ENCODE peak calls at places on chromosomes 6 and 20, in nine cellular contexts. One of them, this sample, is unnamed.

GRCh38 chr6:103677290-103677689 is 1182.4 kb downstream of the HACE1 start:
- DNase-seq in Panc1: no peak
- DNase-seq in SK-N-SH: no peak
- DNase-seq in heart right ventricle: no peak
- DNase-seq in astrocyte: no peak
- DNase-seq in cardiac muscle cell: no peak
- DNase-seq in thoracic aorta: no peak
- DNase-seq in brain microvascular endothelial cell: no peak
- DNase-seq in kidney: no peak
- DNase-seq in this sample: no peak

GRCh38 chr6:17725083-17725482 is 18.4 kb upstream of the NUP153 start:
- DNase-seq in Panc1: no peak
- DNase-seq in SK-N-SH: peak; percentile 71
- DNase-seq in heart right ventricle: peak; percentile 52
- DNase-seq in astrocyte: peak; percentile 44
- DNase-seq in cardiac muscle cell: peak; percentile 89
- DNase-seq in thoracic aorta: no peak
- DNase-seq in brain microvascular endothelial cell: peak; percentile 27
- DNase-seq in kidney: peak; percentile 78
- DNase-seq in this sample: peak; percentile 28

GRCh38 chr20:8527998-8528397 is 395.9 kb downstream of the PLCB1 start:
- DNase-seq in Panc1: no peak
- DNase-seq in SK-N-SH: no peak
- DNase-seq in heart right ventricle: no peak
- DNase-seq in astrocyte: peak; percentile 85
- DNase-seq in cardiac muscle cell: peak; percentile 82
- DNase-seq in thoracic aorta: no peak
- DNase-seq in brain microvascular endothelial cell: peak; percentile 75
- DNase-seq in kidney: no peak
- DNase-seq in this sample: no peak

GRCh38 chr20:50313223-50313820 is 122.7 kb downstream of the CEBPB start:
- DNase-seq in Panc1: no peak
- DNase-seq in SK-N-SH: no peak
- DNase-seq in heart right ventricle: no peak
- DNase-seq in astrocyte: no peak
- DNase-seq in cardiac muscle cell: no peak
- DNase-seq in thoracic aorta: no peak
- DNase-seq in brain microvascular endothelial cell: peak; percentile 55
- DNase-seq in kidney: no peak
- DNase-seq in this sample: no peak

GRCh38 chr6:32622545-32623401 is 14.4 kb upstream of the HLA-DQA1 start:
- DNase-seq in Panc1: no peak
- DNase-seq in SK-N-SH: peak; percentile 2
- DNase-seq in heart right ventricle: peak; percentile 22
- DNase-seq in astrocyte: peak; percentile 1
- DNase-seq in cardiac muscle cell: peak; percentile 55
- DNase-seq in thoracic aorta: no peak
- DNase-seq in brain microvascular endothelial cell: no peak
- DNase-seq in kidney: no peak
- DNase-seq in this sample: no peak

GRCh38 chr6:160327981-160328380 is 20.2 kb upstream of the SLC22A3 start:
- DNase-seq in Panc1: no peak
- DNase-seq in SK-N-SH: no peak
- DNase-seq in heart right ventricle: no peak
- DNase-seq in astrocyte: no peak
- DNase-seq in cardiac muscle cell: no peak
- DNase-seq in thoracic aorta: no peak
- DNase-seq in brain microvascular endothelial cell: no peak
- DNase-seq in kidney: no peak
- DNase-seq in this sample: no peak

GRCh38 chr6:27414300-27414699 is 25.7 kb downstream of the ZNF391 start:
- DNase-seq in Panc1: no peak
- DNase-seq in SK-N-SH: no peak
- DNase-seq in heart right ventricle: no peak
- DNase-seq in astrocyte: no peak
- DNase-seq in cardiac muscle cell: no peak
- DNase-seq in thoracic aorta: no peak
- DNase-seq in brain microvascular endothelial cell: no peak
- DNase-seq in kidney: no peak
- DNase-seq in this sample: no peak

GRCh38 chr20:40189621-40190020 is 499.4 kb downstream of the MAFB start:
- DNase-seq in Panc1: no peak
- DNase-seq in SK-N-SH: no peak
- DNase-seq in heart right ventricle: no peak
- DNase-seq in astrocyte: no peak
- DNase-seq in cardiac muscle cell: peak; percentile 1
- DNase-seq in thoracic aorta: no peak
- DNase-seq in brain microvascular endothelial cell: no peak
- DNase-seq in kidney: no peak
- DNase-seq in this sample: no peak

GRCh38 chr6:1482381-1483166 is 93.2 kb downstream of the FOXF2 start:
- DNase-seq in Panc1: no peak
- DNase-seq in SK-N-SH: no peak
- DNase-seq in heart right ventricle: no peak
- DNase-seq in astrocyte: no peak
- DNase-seq in cardiac muscle cell: no peak
- DNase-seq in thoracic aorta: no peak
- DNase-seq in brain microvascular endothelial cell: no peak
- DNase-seq in kidney: no peak
- DNase-seq in this sample: no peak

GRCh38 chr6:19805146-19805515 is 32.0 kb upstream of the ID4 start:
- DNase-seq in Panc1: no peak
- DNase-seq in SK-N-SH: no peak
- DNase-seq in heart right ventricle: no peak
- DNase-seq in astrocyte: peak; percentile 19
- DNase-seq in cardiac muscle cell: no peak
- DNase-seq in thoracic aorta: no peak
- DNase-seq in brain microvascular endothelial cell: peak; percentile 7
- DNase-seq in kidney: no peak
- DNase-seq in this sample: no peak

GRCh38 chr6:127566671-127567070 is 10.3 kb upstream of the C6orf58 start:
- DNase-seq in Panc1: no peak
- DNase-seq in SK-N-SH: no peak
- DNase-seq in heart right ventricle: no peak
- DNase-seq in astrocyte: peak; percentile 83
- DNase-seq in cardiac muscle cell: no peak
- DNase-seq in thoracic aorta: no peak
- DNase-seq in brain microvascular endothelial cell: no peak
- DNase-seq in kidney: no peak
- DNase-seq in this sample: no peak

GRCh38 chr6:80282913-80283554 is 176.6 kb downstream of the BCKDHB start:
- DNase-seq in Panc1: no peak
- DNase-seq in SK-N-SH: no peak
- DNase-seq in heart right ventricle: no peak
- DNase-seq in astrocyte: no peak
- DNase-seq in cardiac muscle cell: no peak
- DNase-seq in thoracic aorta: no peak
- DNase-seq in brain microvascular endothelial cell: no peak
- DNase-seq in kidney: no peak
- DNase-seq in this sample: no peak

GRCh38 chr20:46572181-46572580 is 21.7 kb upstream of the OCSTAMP start:
- DNase-seq in Panc1: no peak
- DNase-seq in SK-N-SH: peak; percentile 73
- DNase-seq in heart right ventricle: peak; percentile 66
- DNase-seq in astrocyte: no peak
- DNase-seq in cardiac muscle cell: peak; percentile 24
- DNase-seq in thoracic aorta: no peak
- DNase-seq in brain microvascular endothelial cell: no peak
- DNase-seq in kidney: no peak
- DNase-seq in this sample: no peak

GRCh38 chr20:1880529-1881239 is 14.5 kb upstream of the SIRPA start:
- DNase-seq in Panc1: no peak
- DNase-seq in SK-N-SH: no peak
- DNase-seq in heart right ventricle: no peak
- DNase-seq in astrocyte: no peak
- DNase-seq in cardiac muscle cell: no peak
- DNase-seq in thoracic aorta: no peak
- DNase-seq in brain microvascular endothelial cell: no peak
- DNase-seq in kidney: no peak
- DNase-seq in this sample: no peak

GRCh38 chr6:4950076-4950475 is 53.8 kb downstream of the RPP40 start:
- DNase-seq in Panc1: no peak
- DNase-seq in SK-N-SH: no peak
- DNase-seq in heart right ventricle: no peak
- DNase-seq in astrocyte: no peak
- DNase-seq in cardiac muscle cell: no peak
- DNase-seq in thoracic aorta: no peak
- DNase-seq in brain microvascular endothelial cell: no peak
- DNase-seq in kidney: no peak
- DNase-seq in this sample: no peak

GRCh38 chr6:27684264-27685211 is 211.6 kb upstream of the ZNF184 start:
- DNase-seq in Panc1: peak; percentile 98
- DNase-seq in SK-N-SH: peak; percentile 64
- DNase-seq in heart right ventricle: no peak
- DNase-seq in astrocyte: peak; percentile 88
- DNase-seq in cardiac muscle cell: peak; percentile 84
- DNase-seq in thoracic aorta: no peak
- DNase-seq in brain microvascular endothelial cell: peak; percentile 94
- DNase-seq in kidney: no peak
- DNase-seq in this sample: no peak

GRCh38 chr6:141483561-141484061 is 649.1 kb upstream of the GJE1 start:
- DNase-seq in Panc1: peak; percentile 65
- DNase-seq in SK-N-SH: no peak
- DNase-seq in heart right ventricle: no peak
- DNase-seq in astrocyte: peak; percentile 95
- DNase-seq in cardiac muscle cell: peak; percentile 94
- DNase-seq in thoracic aorta: no peak
- DNase-seq in brain microvascular endothelial cell: peak; percentile 94
- DNase-seq in kidney: no peak
- DNase-seq in this sample: no peak

GRCh38 chr6:56949261-56949660 is 5.6 kb upstream of the BEND6 start:
- DNase-seq in Panc1: no peak
- DNase-seq in SK-N-SH: no peak
- DNase-seq in heart right ventricle: no peak
- DNase-seq in astrocyte: no peak
- DNase-seq in cardiac muscle cell: peak; percentile 38
- DNase-seq in thoracic aorta: no peak
- DNase-seq in brain microvascular endothelial cell: peak; percentile 38
- DNase-seq in kidney: no peak
- DNase-seq in this sample: no peak

GRCh38 chr6:89034586-89035251 is 45.8 kb upstream of the PNRC1 start:
- DNase-seq in Panc1: no peak
- DNase-seq in SK-N-SH: no peak
- DNase-seq in heart right ventricle: no peak
- DNase-seq in astrocyte: peak; percentile 62
- DNase-seq in cardiac muscle cell: peak; percentile 97
- DNase-seq in thoracic aorta: peak; percentile 16
- DNase-seq in brain microvascular endothelial cell: no peak
- DNase-seq in kidney: no peak
- DNase-seq in this sample: peak; percentile 63
- H3K27ac ChIP-seq in Panc1: no peak overlapping the region
- H3K27ac ChIP-seq in SK-N-SH: peak overlapping the region; percentile 51
- H3K27ac ChIP-seq in heart right ventricle: peak overlapping the region; percentile 82
- H3K27ac ChIP-seq in astrocyte: peak overlapping the region; percentile 68
- H3K27ac ChIP-seq in cardiac muscle cell: peak overlapping the region; percentile 82
- H3K27ac ChIP-seq in thoracic aorta: peak overlapping the region; percentile 90
- H3K27ac ChIP-seq in brain microvascular endothelial cell: peak overlapping the region; percentile 38
- H3K27ac ChIP-seq in kidney: peak overlapping the region; percentile 91
- H3K27ac ChIP-seq in this sample: peak overlapping the region; percentile 70

DNA sequence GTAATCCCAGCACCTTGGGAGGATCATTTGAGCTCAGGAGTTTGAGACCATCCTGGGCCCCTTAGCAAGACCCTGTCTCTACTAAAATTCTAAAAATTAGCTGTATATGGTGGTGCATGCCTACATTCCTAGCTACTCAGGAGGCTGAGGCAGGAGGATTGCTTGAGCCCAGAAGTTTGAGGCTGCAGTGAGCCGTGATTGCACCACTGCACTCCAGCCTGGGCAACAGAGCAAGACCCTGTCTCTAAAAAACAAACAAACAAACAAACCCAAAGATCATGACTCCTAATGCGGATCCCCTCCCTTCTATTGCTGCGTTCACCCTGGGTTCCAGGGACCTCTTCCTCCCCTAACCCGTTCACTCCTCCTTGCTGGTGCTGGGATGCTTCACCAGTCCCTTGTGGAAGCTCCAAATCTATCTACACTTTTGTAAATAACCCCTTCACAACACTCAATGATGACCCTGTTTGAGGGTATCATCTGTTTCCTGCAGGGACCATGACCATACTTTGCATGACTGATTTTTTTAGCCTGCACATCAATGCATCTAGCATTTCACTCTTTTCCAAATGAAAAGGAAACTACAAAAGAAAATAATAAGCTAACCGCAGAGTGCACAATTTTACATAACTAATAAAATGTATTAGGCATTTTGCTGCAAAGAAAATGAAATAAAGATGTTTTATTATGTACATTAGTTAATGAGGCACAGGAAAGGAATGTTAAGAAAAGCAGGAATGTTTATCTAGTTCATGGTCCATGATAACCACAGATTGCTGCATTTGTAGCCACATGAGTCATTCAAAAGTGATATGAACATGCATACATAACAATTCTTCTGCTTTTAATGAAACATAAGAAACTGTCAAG is 30.5 kb upstream of the IPCEF1 start:
- DNase-seq in Panc1: no peak
- DNase-seq in SK-N-SH: no peak
- DNase-seq in heart right ventricle: no peak
- DNase-seq in astrocyte: peak; percentile 92
- DNase-seq in cardiac muscle cell: peak; percentile 88
- DNase-seq in thoracic aorta: no peak
- DNase-seq in brain microvascular endothelial cell: peak; percentile 82
- DNase-seq in kidney: no peak
- DNase-seq in this sample: no peak
- H3K27ac ChIP-seq in Panc1: peak overlapping the region; percentile 52
- H3K27ac ChIP-seq in SK-N-SH: peak overlapping the region; percentile 55
- H3K27ac ChIP-seq in heart right ventricle: no peak overlapping the region
- H3K27ac ChIP-seq in astrocyte: no peak overlapping the region
- H3K27ac ChIP-seq in cardiac muscle cell: no peak overlapping the region
- H3K27ac ChIP-seq in thoracic aorta: no peak overlapping the region
- H3K27ac ChIP-seq in brain microvascular endothelial cell: peak overlapping the region; percentile 1
- H3K27ac ChIP-seq in kidney: no peak overlapping the region
- H3K27ac ChIP-seq in this sample: no peak overlapping the region

GRCh38 chr6:105746130-105746505 is 340.0 kb upstream of the PRDM1 start:
- DNase-seq in Panc1: no peak
- DNase-seq in SK-N-SH: no peak
- DNase-seq in heart right ventricle: no peak
- DNase-seq in astrocyte: no peak
- DNase-seq in cardiac muscle cell: no peak
- DNase-seq in thoracic aorta: no peak
- DNase-seq in brain microvascular endothelial cell: no peak
- DNase-seq in kidney: no peak
- DNase-seq in this sample: no peak
- H3K27ac ChIP-seq in Panc1: no peak overlapping the region
- H3K27ac ChIP-seq in SK-N-SH: no peak overlapping the region
- H3K27ac ChIP-seq in heart right ventricle: no peak overlapping the region
- H3K27ac ChIP-seq in astrocyte: no peak overlapping the region
- H3K27ac ChIP-seq in cardiac muscle cell: no peak overlapping the region
- H3K27ac ChIP-seq in thoracic aorta: no peak overlapping the region
- H3K27ac ChIP-seq in brain microvascular endothelial cell: no peak overlapping the region
- H3K27ac ChIP-seq in kidney: no peak overlapping the region
- H3K27ac ChIP-seq in this sample: no peak overlapping the region

DNA sequence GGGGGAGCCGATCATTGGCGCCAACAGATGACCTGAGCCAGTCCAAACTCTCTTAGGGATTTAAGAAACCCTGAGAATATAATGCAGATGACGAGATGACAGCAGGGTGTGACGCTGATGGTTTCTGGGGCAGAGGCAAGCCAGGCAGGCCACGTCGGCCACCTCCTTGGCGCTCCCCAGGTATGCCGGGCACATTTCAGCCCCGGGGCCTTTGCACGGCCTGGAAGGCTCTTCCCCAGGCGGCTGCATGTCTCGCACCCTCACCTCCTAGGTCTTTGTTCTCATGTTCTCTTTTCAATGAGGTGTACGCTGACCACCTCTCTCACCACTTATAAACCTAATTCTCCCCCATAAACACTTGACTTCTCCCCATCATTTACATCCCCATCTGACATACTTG is 64.9 kb downstream of the RBM38 start:
- DNase-seq in Panc1: no peak
- DNase-seq in SK-N-SH: no peak
- DNase-seq in heart right ventricle: no peak
- DNase-seq in astrocyte: no peak
- DNase-seq in cardiac muscle cell: no peak
- DNase-seq in thoracic aorta: no peak
- DNase-seq in brain microvascular endothelial cell: no peak
- DNase-seq in kidney: no peak
- DNase-seq in this sample: no peak
- H3K27ac ChIP-seq in Panc1: no peak overlapping the region
- H3K27ac ChIP-seq in SK-N-SH: no peak overlapping the region
- H3K27ac ChIP-seq in heart right ventricle: no peak overlapping the region
- H3K27ac ChIP-seq in astrocyte: no peak overlapping the region
- H3K27ac ChIP-seq in cardiac muscle cell: no peak overlapping the region
- H3K27ac ChIP-seq in thoracic aorta: no peak overlapping the region
- H3K27ac ChIP-seq in brain microvascular endothelial cell: no peak overlapping the region
- H3K27ac ChIP-seq in kidney: no peak overlapping the region
- H3K27ac ChIP-seq in this sample: no peak overlapping the region